ENCODE peak calls at places on chromosomes 11 and 22, in four cellular contexts. N, H, A and U are unnamed samples.

GRCh38 chr22:22030493-22031182 is 48.1 kb upstream of the TOP3B start:
- DNase-seq in A (no peak), H (peak), N (no peak), U (no peak)

GRCh38 chr11:10498022-10498400 is 42.9 kb downstream of the AMPD3 start:
- DNase-seq in H (no peak), N (no peak), A (no peak), U (no peak)

GRCh38 chr11:123434911-123435310 is 4.8 kb downstream of the GRAMD1B start:
- DNase-seq in N (no peak), H (no peak), A (no peak), U (no peak)

GRCh38 chr22:34429314-34429713 is 509.0 kb upstream of the LARGE1 start:
- DNase-seq in A (no peak), N (no peak), H (no peak), U (no peak)

GRCh38 chr11:20117291-20117690 is 43.0 kb downstream of the DBX1 start:
- DNase-seq in N (no peak), H (no peak), A (no peak), U (no peak)

GRCh38 chr11:88370782-88371181 is 33.2 kb upstream of the CTSC start:
- DNase-seq in H (no peak), A (no peak), N (no peak), U (no peak)

GRCh38 chr11:114085965-114086364 is 26.5 kb downstream of the ZBTB16 start:
- DNase-seq in N (no peak), H (no peak), A (no peak), U (no peak)

GRCh38 chr11:19975414-19975990 is 184.8 kb downstream of the DBX1 start:
- DNase-seq in A (no peak), N (no peak), H (no peak), U (no peak)

GRCh38 chr11:25163421-25163820 is 666.6 kb downstream of the LUZP2 start:
- DNase-seq in N (peak), A (no peak), H (peak), U (no peak)

GRCh38 chr11:11149671-11150459 is 203.2 kb downstream of the CSNK2A3 start:
- DNase-seq in H (no peak), N (no peak), A (no peak), U (no peak)

GRCh38 chr11:128018692-128019091 is 568.7 kb downstream of the ETS1 start:
- DNase-seq in H (no peak), N (no peak), A (no peak), U (no peak)

GRCh38 chr22:20899827-20900423 is 17.3 kb upstream of the CRKL start:
- DNase-seq in A (no peak), N (no peak), H (no peak), U (no peak)

GRCh38 chr11:2885017-2885675 is 429 bp downstream of the CDKN1C start:
- DNase-seq in A (peak), H (peak), N (no peak), U (peak)

GRCh38 chr22:26891431-26891830 is 234.0 kb downstream of the MIAT start:
- DNase-seq in N (no peak), A (no peak), H (no peak), U (no peak)

GRCh38 chr11:106457727-106458126 is 380.3 kb downstream of the AASDHPPT start:
- DNase-seq in N (peak), A (no peak), H (peak), U (no peak)

GRCh38 chr22:27195104-27195503 is 537.7 kb downstream of the MIAT start:
- DNase-seq in A (no peak), N (no peak), H (peak), U (no peak)

GRCh38 chr11:23353611-23354010 is 493.3 kb upstream of the CCDC179 start:
- DNase-seq in A (no peak), N (no peak), H (no peak), U (no peak)

GRCh38 chr11:20289732-20290131 is 73.8 kb upstream of the HTATIP2 start:
- DNase-seq in A (no peak), N (no peak), H (no peak), U (no peak)

GRCh38 chr22:42111798-42112197 is 18.8 kb downstream of the CYP2D6 start:
- DNase-seq in A (no peak), N (no peak), H (no peak), U (no peak)

GRCh38 chr22:27930246-27931060 is 11.4 kb upstream of the PITPNB start:
- DNase-seq in N (no peak), H (no peak), A (no peak), U (no peak)

GRCh38 chr22:47352920-47353700 is 590.7 kb downstream of the TBC1D22A start:
- DNase-seq in A (no peak), N (no peak), H (no peak), U (no peak)

GRCh38 chr11:69372589-69373250 is 78.8 kb downstream of the MYEOV start:
- DNase-seq in N (no peak), A (no peak), H (no peak), U (no peak)

GRCh38 chr11:62444271-62444833 is 25.5 kb downstream of the SCGB1A1 start:
- DNase-seq in H (peak), A (peak), N (no peak), U (peak)

GRCh38 chr22:20741634-20742581 is 32.0 kb upstream of the SERPIND1 start:
- DNase-seq in N (no peak), H (peak), A (no peak), U (peak)

GRCh38 chr11:69051381-69052342 is 2.9 kb downstream of the TPCN2 start:
- DNase-seq in H (no peak), N (no peak), A (no peak), U (no peak)

GRCh38 chr11:94882931-94883330 is 90.4 kb downstream of the CWC15 start:
- DNase-seq in A (no peak), N (no peak), H (no peak), U (no peak)

GRCh38 chr22:39560127-39560526 is 10.4 kb upstream of the CACNA1I start:
- DNase-seq in A (no peak), N (no peak), H (no peak), U (no peak)

GRCh38 chr11:67489203-67489859 is 6.5 kb downstream of the AIP start:
- DNase-seq in N (no peak), H (no peak), A (no peak), U (no peak)

GRCh38 chr11:32090774-32091370 is at the start of gene RCN1:
- DNase-seq in A (peak), N (peak), H (peak), U (peak)

GRCh38 chr22:36144886-36145541 is 15.5 kb downstream of the APOL3 start:
- DNase-seq in N (peak), A (peak), H (peak), U (peak)

GRCh38 chr11:45847908-45848316 is 637 bp downstream of the CRY2 start:
- DNase-seq in A (peak), H (peak), N (peak), U (no peak)

GRCh38 chr11:69199583-69200295 is 44.0 kb downstream of the SMIM38 start:
- DNase-seq in A (no peak), N (no peak), H (no peak), U (no peak)

GRCh38 chr11:73141309-73142127 is 600 bp downstream of the FCHSD2 start:
- DNase-seq in H (peak), N (peak), A (peak), U (no peak)